ENCODE peak calls at places on chromosomes 6 and 20, in six cellular contexts. K, J, N, L, O and X are unnamed samples.

GRCh38 chr20:53917145-53918009 is 153.0 kb downstream of the BCAS1 start:
- DNase-seq in K (no peak), J (peak; percentile 84), N (peak; percentile 25), L (peak; percentile 90), O (peak; percentile 69), X (no peak)

GRCh38 chr6:16523550-16524379 is 237.5 kb downstream of the ATXN1 start:
- DNase-seq in K (no peak), J (peak; percentile 80), N (no peak), L (no peak), O (peak; percentile 99), X (peak; percentile 63)

GRCh38 chr6:3209114-3210023 is 18.1 kb downstream of the TUBB2B start:
- DNase-seq in K (peak; percentile 66), J (peak; percentile 96), N (peak; percentile 86), L (peak; percentile 91), O (peak; percentile 99), X (peak; percentile 94)

GRCh38 chr6:124987291-124987690 is 25.1 kb downstream of the RNF217 start:
- DNase-seq in K (no peak), J (no peak), N (no peak), L (no peak), O (no peak), X (no peak)

GRCh38 chr6:81589465-81590313 is 162.8 kb downstream of the TENT5A start:
- DNase-seq in K (no peak), J (no peak), N (peak; percentile 63), L (no peak), O (no peak), X (no peak)

GRCh38 chr6:39188577-39188976 is 40.7 kb downstream of the KCNK5 start:
- DNase-seq in K (peak; percentile 39), J (no peak), N (no peak), L (no peak), O (no peak), X (no peak)

GRCh38 chr6:149723771-149724417 is 6.0 kb upstream of the LATS1 start:
- DNase-seq in K (peak; percentile 89), J (peak; percentile 90), N (peak; percentile 90), L (peak; percentile 76), O (peak; percentile 72), X (peak; percentile 30)

GRCh38 chr20:57319584-57319983 is 10.0 kb upstream of the SPO11 start:
- DNase-seq in K (no peak), J (no peak), N (no peak), L (no peak), O (no peak), X (no peak)

GRCh38 chr20:50868509-50869495 is 62.4 kb downstream of the ADNP start:
- DNase-seq in K (no peak), J (peak; percentile 56), N (no peak), L (no peak), O (no peak), X (no peak)